ENCODE peak calls at places on chromosomes 12 and 14, in five cellular contexts. W, R, K, Y and N are unnamed samples.

GRCh38 chr14:28767239-28767850 is 758 bp downstream of the FOXG1 start:
- DNase-seq in Y (no peak), K (no peak), R (no peak), W (no peak), N (no peak)

GRCh38 chr14:29156096-29156495 is 389.5 kb downstream of the FOXG1 start:
- DNase-seq in K (no peak), R (no peak), Y (no peak), W (no peak), N (no peak)

GRCh38 chr12:124152733-124153132 is 142.2 kb upstream of the RFLNA start:
- DNase-seq in R (no peak), K (no peak), Y (no peak), W (no peak), N (no peak)

GRCh38 chr14:72741836-72742681 is 151.8 kb downstream of the DPF3 start:
- DNase-seq in Y (peak), W (no peak), R (no peak), K (no peak), N (no peak)

GRCh38 chr12:94175763-94176660 is 27.6 kb downstream of the PLXNC1 start:
- DNase-seq in Y (no peak), R (no peak), W (no peak), K (peak), N (peak)

GRCh38 chr12:53623986-53624385 is 2.2 kb downstream of the ATF7 start:
- DNase-seq in R (no peak), Y (peak), W (no peak), K (no peak), N (no peak)

GRCh38 chr12:5043589-5044419 is at the start of gene KCNA5:
- DNase-seq in W (no peak), Y (peak), K (no peak), R (no peak), N (no peak)

GRCh38 chr12:65765436-65765813 is 58.9 kb upstream of the HMGA2 start:
- DNase-seq in R (no peak), Y (no peak), K (peak), W (no peak), N (no peak)

GRCh38 chr12:54383041-54383609 is 1.4 kb downstream of the ZNF385A start:
- DNase-seq in W (no peak), Y (no peak), K (peak), R (no peak), N (peak)

GRCh38 chr12:62873826-62874448 is 61.0 kb downstream of the PPM1H start:
- DNase-seq in R (no peak), K (no peak), Y (no peak), W (no peak), N (no peak)

GRCh38 chr12:15427913-15428312 is 105.6 kb downstream of the PTPRO start:
- DNase-seq in Y (no peak), K (no peak), R (no peak), W (no peak), N (no peak)

GRCh38 chr14:35366521-35366976 is 38.0 kb downstream of the NFKBIA start:
- DNase-seq in W (no peak), K (no peak), Y (no peak), R (no peak), N (no peak)

GRCh38 chr12:52757449-52758176 is 19.5 kb downstream of the KRT76 start:
- DNase-seq in Y (no peak), K (no peak), R (no peak), W (no peak), N (no peak)

GRCh38 chr14:88868558-88869159 is 44.2 kb downstream of the TTC8 start:
- DNase-seq in R (no peak), Y (peak), W (peak), K (peak), N (no peak)

GRCh38 chr14:102317564-102318248 is 1.8 kb upstream of the ZNF839 start:
- DNase-seq in R (no peak), W (peak), Y (peak), K (peak), N (peak)

GRCh38 chr12:51434305-51434704 is 9.7 kb downstream of the SLC4A8 start:
- DNase-seq in K (no peak), R (no peak), Y (no peak), W (no peak), N (no peak)